ENCODE peak calls at places on chromosomes 6 and 20, in nine cellular contexts. G, Q, R, W, L, U, C, V and A are unnamed samples.

GRCh38 chr6:37069639-37070038 is 64.2 kb downstream of the FGD2 start:
- DNase-seq in G (no peak), Q (no peak), R (no peak), W (no peak), L (no peak), U (peak; percentile 14), C (no peak), V (no peak), A (no peak)

GRCh38 chr6:39929039-39929732 is 5.1 kb downstream of the MOCS1 start:
- DNase-seq in G (no peak), Q (no peak), R (no peak), W (no peak), L (no peak), U (peak; percentile 16), C (no peak), V (no peak), A (no peak)

GRCh38 chr20:63791497-63792156 is 39.4 kb downstream of the ZBTB46 start:
- DNase-seq in G (peak; percentile 54), Q (no peak), R (peak; percentile 6), W (no peak), L (no peak), U (no peak), C (peak; percentile 66), V (no peak), A (no peak)

GRCh38 chr6:149884617-149885016 is 13.3 kb downstream of the RAET1E start:
- DNase-seq in G (no peak), Q (no peak), R (no peak), W (no peak), L (no peak), U (no peak), C (no peak), V (no peak), A (no peak)

GRCh38 chr6:1997702-1998101 is 247.7 kb downstream of the GMDS start:
- DNase-seq in G (no peak), Q (no peak), R (no peak), W (no peak), L (no peak), U (no peak), C (no peak), V (no peak), A (no peak)

GRCh38 chr6:141445928-141446628 is 686.6 kb upstream of the GJE1 start:
- DNase-seq in G (no peak), Q (no peak), R (no peak), W (no peak), L (no peak), U (no peak), C (no peak), V (no peak), A (no peak)

GRCh38 chr6:100177956-100178355 is 183.9 kb upstream of the MCHR2 start:
- DNase-seq in G (no peak), Q (peak; percentile 5), R (peak; percentile 48), W (no peak), L (no peak), U (no peak), C (no peak), V (no peak), A (no peak)

GRCh38 chr20:18727032-18727508 is 86.5 kb upstream of the SCP2D1 start:
- DNase-seq in G (no peak), Q (no peak), R (no peak), W (no peak), L (peak; percentile 46), U (no peak), C (no peak), V (no peak), A (no peak)

GRCh38 chr20:47396762-47397476 is 40.4 kb upstream of the ZMYND8 start:
- DNase-seq in G (no peak), Q (peak; percentile 51), R (peak; percentile 20), W (no peak), L (no peak), U (no peak), C (no peak), V (no peak), A (no peak)

GRCh38 chr6:102907181-102907580 is 1513.7 kb downstream of the GRIK2 start:
- DNase-seq in G (no peak), Q (no peak), R (no peak), W (peak; percentile 61), L (no peak), U (no peak), C (no peak), V (no peak), A (no peak)

GRCh38 chr6:130927305-130927704 is 100.1 kb downstream of the SMLR1 start:
- DNase-seq in G (no peak), Q (peak; percentile 40), R (no peak), W (no peak), L (peak; percentile 78), U (no peak), C (no peak), V (no peak), A (no peak)

GRCh38 chr20:23446505-23446904 is 6.2 kb downstream of the CST11 start:
- DNase-seq in G (peak; percentile 30), Q (peak; percentile 48), R (peak; percentile 64), W (peak; percentile 75), L (no peak), U (peak; percentile 71), C (peak; percentile 49), V (no peak), A (no peak)

GRCh38 chr6:159065091-159065490 is 20.3 kb upstream of the TAGAP start:
- DNase-seq in G (no peak), Q (no peak), R (no peak), W (no peak), L (no peak), U (no peak), C (no peak), V (no peak), A (no peak)

GRCh38 chr6:169019727-169020491 is 233.7 kb downstream of the THBS2 start:
- DNase-seq in G (no peak), Q (no peak), R (peak; percentile 33), W (peak; percentile 49), L (no peak), U (no peak), C (no peak), V (no peak), A (no peak)
- TF ChIP-seq CTCF in G (no peak), Q (peak; percentile 43), R (peak; percentile 33), W (peak; percentile 59), L (peak; percentile 14), U (no peak), C (no peak), V (no peak), A (no peak)

GRCh38 chr20:37721751-37722150 is 27.9 kb downstream of the CTNNBL1 start:
- DNase-seq in G (no peak), Q (no peak), R (no peak), W (no peak), L (no peak), U (no peak), C (no peak), V (no peak), A (no peak)
- H3K9me3 ChIP-seq in G (no peaks in the 10 kb centered on the region), Q (no peaks in the 10 kb centered on the region), R (no peaks in the 10 kb centered on the region), W (no peaks in the 10 kb centered on the region), L (no peaks in the 10 kb centered on the region), U (no peaks in the 10 kb centered on the region), C (peaks cover 11% of the 10 kb centered on the region), V (no peaks in the 10 kb centered on the region), A (peaks cover 7% of the 10 kb centered on the region)

GRCh38 chr6:15342114-15342513 is 96.2 kb downstream of the JARID2 start:
- DNase-seq in G (no peak), Q (no peak), R (no peak), W (no peak), L (no peak), U (no peak), C (no peak), V (no peak), A (no peak)
- H3K27me3 ChIP-seq in G (no peaks in the 10 kb centered on the region), Q (no peaks in the 10 kb centered on the region), R (no peaks in the 10 kb centered on the region), W (no peaks in the 10 kb centered on the region), L (no peaks in the 10 kb centered on the region), U (no peaks in the 10 kb centered on the region), C (no peaks in the 10 kb centered on the region), V (no peaks in the 10 kb centered on the region), A (no peaks in the 10 kb centered on the region)

DNA sequence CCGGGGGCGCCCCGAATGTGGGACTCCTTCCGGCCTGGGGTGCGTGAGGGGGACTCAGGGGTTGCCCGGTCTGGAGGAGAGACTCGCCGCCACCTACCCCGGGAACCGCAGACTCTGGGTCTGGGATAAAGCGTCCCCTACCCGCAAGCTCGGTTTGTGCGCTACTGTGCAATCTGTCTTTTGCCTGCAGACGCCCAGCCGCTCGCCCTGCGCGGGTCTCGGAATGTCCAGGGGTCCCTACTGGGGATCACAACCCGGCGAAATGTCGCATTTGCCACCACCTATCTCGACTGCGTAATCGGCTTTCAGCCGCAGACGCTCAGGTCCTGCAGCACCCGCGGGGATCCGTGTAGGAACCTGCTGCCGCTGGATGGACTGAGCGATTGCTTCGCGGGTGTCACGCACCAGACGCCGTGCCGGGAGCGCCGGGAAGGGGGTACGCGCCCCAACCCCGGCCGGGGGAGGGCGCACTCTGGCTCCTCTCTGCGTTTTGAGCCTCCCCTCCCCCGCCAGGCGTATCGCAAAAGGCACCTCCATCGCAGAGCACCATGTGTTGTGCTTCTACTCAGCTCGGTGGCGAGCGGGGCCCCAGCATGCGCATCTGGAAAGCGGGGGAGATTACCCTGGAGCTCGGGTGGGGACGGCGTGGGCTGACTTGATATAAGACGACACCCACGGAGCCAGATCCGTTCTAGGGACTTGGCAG is 824 bp upstream of the PTPRA start:
- DNase-seq in G (peak; percentile 46), Q (peak; percentile 51), R (peak; percentile 60), W (peak; percentile 66), L (peak; percentile 56), U (peak; percentile 92), C (peak; percentile 63), V (peak; percentile 79), A (peak; percentile 66)
- TF ChIP-seq CTCF in G (no peak), Q (peak; percentile 25), R (peak; percentile 34), W (peak; percentile 50), L (peak; percentile 8), U (peak; percentile 57), C (peak; percentile 41), V (peak; percentile 28), A (peak; percentile 52)

DNA sequence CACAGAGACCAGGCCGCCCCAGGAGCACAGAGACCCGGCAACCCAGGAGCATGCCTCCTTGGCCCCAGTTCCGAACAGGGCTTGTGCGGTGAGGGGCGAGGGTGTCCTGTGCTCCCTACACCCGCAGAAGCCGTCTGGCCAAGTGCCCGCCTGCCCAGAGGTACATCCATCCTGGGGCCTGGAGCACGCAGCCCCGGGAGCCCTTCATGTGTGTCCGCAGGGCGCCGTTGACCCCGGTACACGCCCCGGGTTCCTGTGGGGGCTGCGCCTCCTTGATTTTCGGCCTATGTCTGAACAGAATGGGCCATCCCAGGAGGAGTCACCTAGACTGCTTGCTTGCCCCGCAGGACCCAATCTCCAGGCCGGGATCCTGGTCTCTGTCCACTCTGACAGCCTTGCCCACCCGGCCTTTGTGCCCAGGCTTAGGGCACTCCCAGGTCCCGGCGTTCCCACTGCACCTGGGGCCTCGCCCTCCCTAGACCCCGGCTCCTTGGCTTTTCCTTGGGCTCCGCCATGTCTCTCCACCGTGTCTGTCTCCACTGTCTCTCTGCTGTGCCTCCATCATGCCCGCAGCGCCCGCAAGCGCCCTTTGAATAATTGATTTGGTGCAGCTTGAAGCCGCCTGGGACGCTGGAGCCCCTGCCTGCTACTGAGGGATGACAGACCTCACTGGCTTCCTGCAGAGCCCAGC is 219.9 kb downstream of the ERMARD start:
- DNase-seq in G (peak; percentile 13), Q (no peak), R (no peak), W (peak; percentile 17), L (no peak), U (peak; percentile 73), C (peak; percentile 7), V (peak; percentile 44), A (no peak)
- H3K9me3 ChIP-seq in G (no peaks in the 10 kb centered on the region), Q (no peaks in the 10 kb centered on the region), R (no peaks in the 10 kb centered on the region), W (no peaks in the 10 kb centered on the region), L (no peaks in the 10 kb centered on the region), U (no peaks in the 10 kb centered on the region), C (no peaks in the 10 kb centered on the region), V (no peaks in the 10 kb centered on the region), A (no peaks in the 10 kb centered on the region)